ENCODE peak calls at places on chromosomes 16 and 17, in seven cellular contexts. L, C, A, P, M, E and Z are unnamed samples.

GRCh38 chr17:1485311-1485747 is 7.2 kb downstream of the MYO1C start:
- DNase-seq in L (peak), C (no peak), A (peak), P (peak), M (no peak), E (no peak), Z (no peak)

GRCh38 chr16:23362460-23363317 is 60.6 kb downstream of the SCNN1B start:
- DNase-seq in L (no peak), C (no peak), A (no peak), P (no peak), M (no peak), E (no peak), Z (no peak)

GRCh38 chr16:73058221-73058615 is 10.3 kb upstream of the ZFHX3 start:
- DNase-seq in L (no peak), C (no peak), A (peak), P (peak), M (no peak), E (no peak), Z (no peak)

GRCh38 chr16:11303405-11304138 is 22.4 kb upstream of the PRM1 start:
- DNase-seq in L (no peak), C (no peak), A (peak), P (no peak), M (no peak), E (no peak), Z (peak)

GRCh38 chr17:61168506-61168905 is 231.1 kb upstream of the TBX2 start:
- DNase-seq in L (no peak), C (no peak), A (no peak), P (no peak), M (no peak), E (no peak), Z (no peak)

GRCh38 chr17:56807723-56808122 is 26.0 kb downstream of the C17orf67 start:
- DNase-seq in L (no peak), C (no peak), A (no peak), P (no peak), M (no peak), E (no peak), Z (no peak)

GRCh38 chr17:19388791-19389190 is 1.8 kb upstream of the MFAP4 start:
- DNase-seq in L (no peak), C (no peak), A (no peak), P (no peak), M (no peak), E (no peak), Z (no peak)

GRCh38 chr17:68328676-68329075 is 37.4 kb downstream of the ARSG start:
- DNase-seq in L (no peak), C (no peak), A (no peak), P (no peak), M (no peak), E (no peak), Z (peak)

GRCh38 chr17:55323518-55324295 is 58.9 kb downstream of the HLF start:
- DNase-seq in L (no peak), C (no peak), A (no peak), P (no peak), M (no peak), E (no peak), Z (no peak)

GRCh38 chr17:57744195-57745170 is 616 bp downstream of the CCDC182 start:
- DNase-seq in L (no peak), C (no peak), A (no peak), P (no peak), M (no peak), E (no peak), Z (no peak)

GRCh38 chr17:82258555-82258954 is 14.9 kb downstream of the CSNK1D start:
- DNase-seq in L (no peak), C (no peak), A (no peak), P (no peak), M (no peak), E (no peak), Z (no peak)
- TF ChIP-seq JUND in L (no peak), C (no peak), A (no peak), P (no peak), M (no peak), E (no peak), Z (no peak)

DNA sequence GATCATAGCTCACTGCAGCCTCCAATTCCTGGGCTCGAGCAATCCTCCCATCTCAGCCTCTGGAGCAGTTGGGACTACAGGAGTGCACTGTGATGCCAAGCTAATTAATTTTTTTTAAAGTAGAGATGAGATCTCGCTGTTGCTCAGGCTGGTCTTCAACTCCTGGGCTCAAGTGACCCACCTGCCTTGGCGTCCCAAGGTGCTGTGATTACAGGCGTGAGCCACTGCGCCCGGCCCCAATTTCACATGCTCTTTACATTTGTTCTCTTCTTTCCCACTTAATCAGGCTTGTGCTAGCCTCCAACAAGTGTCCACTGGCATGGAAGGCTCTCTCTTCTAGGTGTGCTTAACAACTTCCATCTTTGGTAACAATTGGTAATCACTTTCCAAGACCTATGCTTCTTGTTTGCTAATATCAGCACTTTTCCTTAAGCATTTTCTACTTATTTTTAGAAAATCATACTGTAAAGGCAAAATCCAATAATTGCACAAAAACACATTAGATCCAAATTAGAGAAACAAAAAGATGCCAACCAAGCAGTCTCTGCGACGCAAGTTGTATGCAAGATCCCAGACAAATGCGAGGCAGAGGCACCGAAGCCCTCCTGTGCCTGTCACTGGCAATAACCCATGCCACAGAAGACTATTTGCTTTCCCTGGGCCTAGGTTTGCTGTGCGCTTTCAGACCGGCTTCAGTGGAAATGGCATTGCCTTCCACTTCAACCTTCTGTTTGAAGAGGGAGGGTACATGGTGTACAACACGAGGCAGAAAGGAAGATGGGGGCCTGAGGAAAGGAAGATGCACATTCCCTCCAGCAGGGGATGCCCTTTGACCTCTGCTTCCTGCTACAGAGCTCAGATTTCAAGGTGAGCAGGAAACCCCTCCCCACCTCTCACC is 52.6 kb downstream of the NOS2 start:
- DNase-seq in L (no peak), C (no peak), A (no peak), P (peak), M (peak), E (peak), Z (no peak)
- TF ChIP-seq JUND in L (no peak), C (no peak), A (no peak), P (no peak), M (no peak), E (no peak), Z (no peak)

DNA sequence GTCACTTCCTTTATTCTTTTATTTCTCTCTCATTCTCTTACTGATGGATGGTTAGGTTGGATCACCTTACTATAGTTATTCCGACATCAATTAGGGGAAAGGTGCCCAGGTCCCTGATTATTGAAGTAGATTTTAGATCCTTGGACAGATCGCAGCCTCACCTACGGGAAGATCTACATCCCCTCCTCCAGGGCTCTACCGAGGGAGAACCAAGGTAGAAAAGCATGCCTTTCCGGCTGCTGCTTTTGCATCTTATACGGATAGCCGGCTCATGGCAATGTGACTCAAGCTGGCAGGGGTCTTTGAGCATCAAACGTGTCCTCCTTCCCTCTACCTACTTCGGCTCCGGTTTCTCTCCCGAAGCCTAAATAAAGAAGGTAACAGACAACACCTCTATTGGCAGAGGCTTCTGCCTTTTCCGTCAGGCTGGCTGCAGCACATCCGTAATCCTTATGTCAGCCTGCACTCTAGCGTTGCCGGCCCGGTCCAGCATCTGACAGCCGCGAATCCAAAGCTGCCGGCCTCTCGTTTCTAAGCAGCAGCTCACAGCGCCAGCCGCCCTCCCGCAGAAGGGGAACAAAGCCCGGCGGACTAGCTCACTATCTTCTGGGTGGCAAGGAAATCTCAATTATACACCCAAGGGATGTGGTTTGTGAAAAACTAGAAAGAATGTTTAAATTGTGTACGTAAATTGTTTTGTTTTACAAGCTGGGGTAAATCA is 46.9 kb downstream of the IRX6 start:
- DNase-seq in L (peak), C (no peak), A (peak), P (no peak), M (no peak), E (peak), Z (peak)
- TF ChIP-seq JUND in L (no peak), C (no peak), A (no peak), P (no peak), M (no peak), E (no peak), Z (no peak)

GRCh38 chr17:47316316-47316715 is 7.4 kb upstream of the EFCAB13 start:
- DNase-seq in L (peak), C (no peak), A (no peak), P (no peak), M (no peak), E (no peak), Z (no peak)
- TF ChIP-seq JUND in L (no peak), C (no peak), A (no peak), P (no peak), M (no peak), E (no peak), Z (no peak)

DNA sequence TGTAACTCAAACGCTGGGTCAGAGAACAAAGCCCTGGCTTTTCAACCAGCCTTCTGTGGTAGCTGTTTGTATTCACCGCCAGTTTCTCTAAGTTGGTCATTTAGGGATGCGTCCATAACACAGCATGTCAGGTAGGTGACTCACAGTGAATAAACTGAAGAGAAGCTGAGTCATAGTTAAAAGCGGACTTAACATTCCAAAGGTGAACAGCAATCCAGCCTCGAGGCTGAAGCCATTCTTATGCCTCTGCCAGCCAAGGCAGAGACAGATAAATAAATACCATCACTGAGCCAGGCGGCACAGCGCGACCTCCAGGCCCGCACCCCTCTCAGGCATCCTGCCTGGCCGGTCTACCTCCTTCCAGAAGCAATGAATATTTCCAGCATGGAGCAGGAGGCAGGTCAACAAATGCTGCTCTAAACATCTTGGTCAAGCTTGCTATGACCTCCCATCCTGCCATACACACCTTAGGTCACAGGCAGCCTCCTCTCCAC is 12.4 kb upstream of the CACNG4 start:
- DNase-seq in L (peak), C (no peak), A (no peak), P (no peak), M (peak), E (peak), Z (peak)
- TF ChIP-seq JUND in L (peak), C (no peak), A (peak), P (peak), M (peak), E (peak), Z (peak)

DNA sequence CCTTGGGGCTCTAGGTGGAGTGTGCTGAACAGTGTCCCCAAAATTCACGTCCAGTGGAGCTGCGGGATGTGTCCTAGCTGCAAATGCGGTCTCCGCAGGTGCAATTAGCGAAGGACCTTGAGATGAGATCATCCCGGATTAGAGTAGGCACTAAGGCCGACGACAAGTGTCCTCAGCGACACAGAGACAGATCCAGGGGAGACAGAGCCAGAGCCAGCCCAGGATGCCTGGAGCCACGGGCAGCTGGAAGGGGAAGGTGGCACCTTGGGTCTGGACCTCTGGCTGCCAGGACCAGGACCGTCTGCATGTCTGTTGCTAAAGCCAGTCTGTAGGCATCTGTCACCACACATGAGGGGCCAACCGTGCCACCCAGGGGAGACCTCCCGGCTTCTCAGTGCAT is 24.5 kb downstream of the SLC7A5 start:
- DNase-seq in L (no peak), C (no peak), A (no peak), P (no peak), M (no peak), E (no peak), Z (no peak)
- TF ChIP-seq JUND in L (no peak), C (no peak), A (no peak), P (no peak), M (no peak), E (no peak), Z (no peak)

GRCh38 chr16:68384293-68385255 is 63.7 kb downstream of the SMPD3 start:
- DNase-seq in L (no peak), C (no peak), A (no peak), P (no peak), M (no peak), E (no peak), Z (no peak)
- TF ChIP-seq JUND in L (no peak), C (no peak), A (no peak), P (no peak), M (no peak), E (no peak), Z (no peak)